ENCODE peak calls at places on chromosome 21, in nine cellular contexts. B, N, E, H, U, Z, V, S and F are unnamed samples.

GRCh38 chr21:22476726-22477646 is 1478.8 kb downstream of the NCAM2 start:
- DNase-seq in B (no peak), N (no peak), E (no peak), H (no peak), U (no peak), Z (no peak), V (no peak), S (no peak), F (no peak)

GRCh38 chr21:41317458-41317857 is 857 bp downstream of the FAM3B start:
- DNase-seq in B (no peak), N (no peak), E (no peak), H (no peak), U (no peak), Z (no peak), V (no peak), S (no peak), F (no peak)

GRCh38 chr21:39644069-39644468 is 31.3 kb downstream of the B3GALT5 start:
- DNase-seq in B (no peak), N (no peak), E (no peak), H (no peak), U (no peak), Z (no peak), V (no peak), S (no peak), F (no peak)

GRCh38 chr21:42039470-42039901 is 29.3 kb upstream of the ZBTB21 start:
- DNase-seq in B (no peak), N (no peak), E (no peak), H (no peak), U (no peak), Z (no peak), V (no peak), S (no peak), F (no peak)

GRCh38 chr21:44485254-44485793 is 30.0 kb downstream of the LRRC3 start:
- DNase-seq in B (no peak), N (no peak), E (no peak), H (no peak), U (no peak), Z (peak), V (no peak), S (peak), F (no peak)

GRCh38 chr21:44831227-44831626 is 13.4 kb upstream of the SUMO3 start:
- DNase-seq in B (peak), N (no peak), E (no peak), H (no peak), U (no peak), Z (no peak), V (no peak), S (no peak), F (no peak)

GRCh38 chr21:43657355-43658093 is 1.8 kb downstream of the HSF2BP start:
- DNase-seq in B (no peak), N (no peak), E (no peak), H (no peak), U (no peak), Z (peak), V (no peak), S (no peak), F (no peak)

GRCh38 chr21:43206231-43207042 is 37.6 kb downstream of the CRYAA start:
- DNase-seq in B (no peak), N (no peak), E (no peak), H (no peak), U (no peak), Z (peak), V (peak), S (no peak), F (no peak)

GRCh38 chr21:42678618-42679295 is 25.3 kb downstream of the PDE9A start:
- DNase-seq in B (no peak), N (no peak), E (no peak), H (no peak), U (no peak), Z (peak), V (no peak), S (no peak), F (no peak)